ENCODE peak calls at places on chromosomes 1 and 21, in nine cellular contexts. One of them, this sample, is unnamed.

GRCh38 chr1:159646687-159647086 is 59.1 kb downstream of the APCS start:
- DNase-seq in HuH-7.5: no peak
- DNase-seq in iPS DF 6.9: no peak
- DNase-seq in activated gamma-delta T cell: no peak
- DNase-seq in stimulated activated CD4-positive, alpha-beta T cell treated with anti-CD3 and anti-CD28 coated beads, Interleukin-12 subunit alpha, Interleukin-12 subunit beta, amount 100 ng/mL, for 4 hours: no peak
- DNase-seq in stromal cell of bone marrow: no peak
- DNase-seq in SK-MEL-5: no peak
- DNase-seq in uterus: no peak
- DNase-seq in NCI-H748 treated with DMSO at 0.1 percent for 48 hours: no peak
- DNase-seq in this sample: no peak

GRCh38 chr1:81044708-81045107 is 756.0 kb upstream of the ADGRL2 start:
- DNase-seq in activated gamma-delta T cell: no peak
- DNase-seq in uterus: no peak
- DNase-seq in SK-MEL-5: no peak
- DNase-seq in NCI-H748 treated with DMSO at 0.1 percent for 48 hours: no peak
- DNase-seq in HuH-7.5: no peak
- DNase-seq in iPS DF 6.9: no peak
- DNase-seq in stimulated activated CD4-positive, alpha-beta T cell treated with anti-CD3 and anti-CD28 coated beads, Interleukin-12 subunit alpha, Interleukin-12 subunit beta, amount 100 ng/mL, for 4 hours: no peak
- DNase-seq in stromal cell of bone marrow: peak
- DNase-seq in this sample: no peak

GRCh38 chr21:43271452-43272020 is 102.7 kb downstream of the CRYAA start:
- DNase-seq in stromal cell of bone marrow: no peak
- DNase-seq in stimulated activated CD4-positive, alpha-beta T cell treated with anti-CD3 and anti-CD28 coated beads, Interleukin-12 subunit alpha, Interleukin-12 subunit beta, amount 100 ng/mL, for 4 hours: no peak
- DNase-seq in iPS DF 6.9: no peak
- DNase-seq in uterus: no peak
- DNase-seq in NCI-H748 treated with DMSO at 0.1 percent for 48 hours: no peak
- DNase-seq in SK-MEL-5: no peak
- DNase-seq in HuH-7.5: no peak
- DNase-seq in activated gamma-delta T cell: no peak
- DNase-seq in this sample: no peak

GRCh38 chr21:36466061-36466511 is 13.8 kb downstream of the CLDN14 start:
- DNase-seq in stromal cell of bone marrow: no peak
- DNase-seq in iPS DF 6.9: no peak
- DNase-seq in stimulated activated CD4-positive, alpha-beta T cell treated with anti-CD3 and anti-CD28 coated beads, Interleukin-12 subunit alpha, Interleukin-12 subunit beta, amount 100 ng/mL, for 4 hours: no peak
- DNase-seq in HuH-7.5: no peak
- DNase-seq in activated gamma-delta T cell: no peak
- DNase-seq in NCI-H748 treated with DMSO at 0.1 percent for 48 hours: no peak
- DNase-seq in uterus: no peak
- DNase-seq in SK-MEL-5: no peak
- DNase-seq in this sample: no peak

GRCh38 chr1:169858467-169858866 is 35.2 kb downstream of the SCYL3 start:
- DNase-seq in uterus: no peak
- DNase-seq in stromal cell of bone marrow: no peak
- DNase-seq in SK-MEL-5: no peak
- DNase-seq in stimulated activated CD4-positive, alpha-beta T cell treated with anti-CD3 and anti-CD28 coated beads, Interleukin-12 subunit alpha, Interleukin-12 subunit beta, amount 100 ng/mL, for 4 hours: no peak
- DNase-seq in HuH-7.5: no peak
- DNase-seq in iPS DF 6.9: no peak
- DNase-seq in NCI-H748 treated with DMSO at 0.1 percent for 48 hours: no peak
- DNase-seq in activated gamma-delta T cell: no peak
- DNase-seq in this sample: no peak

GRCh38 chr21:19913995-19914394 is 1084.2 kb upstream of the NCAM2 start:
- DNase-seq in uterus: no peak
- DNase-seq in stromal cell of bone marrow: no peak
- DNase-seq in HuH-7.5: no peak
- DNase-seq in stimulated activated CD4-positive, alpha-beta T cell treated with anti-CD3 and anti-CD28 coated beads, Interleukin-12 subunit alpha, Interleukin-12 subunit beta, amount 100 ng/mL, for 4 hours: no peak
- DNase-seq in activated gamma-delta T cell: no peak
- DNase-seq in iPS DF 6.9: no peak
- DNase-seq in SK-MEL-5: no peak
- DNase-seq in NCI-H748 treated with DMSO at 0.1 percent for 48 hours: no peak
- DNase-seq in this sample: no peak

GRCh38 chr1:180857947-180858768 is 54.5 kb upstream of the KIAA1614 start:
- DNase-seq in stimulated activated CD4-positive, alpha-beta T cell treated with anti-CD3 and anti-CD28 coated beads, Interleukin-12 subunit alpha, Interleukin-12 subunit beta, amount 100 ng/mL, for 4 hours: no peak
- DNase-seq in iPS DF 6.9: no peak
- DNase-seq in HuH-7.5: no peak
- DNase-seq in NCI-H748 treated with DMSO at 0.1 percent for 48 hours: no peak
- DNase-seq in stromal cell of bone marrow: no peak
- DNase-seq in SK-MEL-5: no peak
- DNase-seq in uterus: no peak
- DNase-seq in activated gamma-delta T cell: no peak
- DNase-seq in this sample: no peak

GRCh38 chr1:223708001-223708359 is 4.4 kb upstream of the CAPN2 start:
- DNase-seq in stromal cell of bone marrow: no peak
- DNase-seq in stimulated activated CD4-positive, alpha-beta T cell treated with anti-CD3 and anti-CD28 coated beads, Interleukin-12 subunit alpha, Interleukin-12 subunit beta, amount 100 ng/mL, for 4 hours: no peak
- DNase-seq in activated gamma-delta T cell: no peak
- DNase-seq in NCI-H748 treated with DMSO at 0.1 percent for 48 hours: peak
- DNase-seq in uterus: no peak
- DNase-seq in iPS DF 6.9: no peak
- DNase-seq in HuH-7.5: no peak
- DNase-seq in SK-MEL-5: no peak
- DNase-seq in this sample: no peak

GRCh38 chr1:17156108-17156507 is 36.9 kb upstream of the PADI2 start:
- DNase-seq in NCI-H748 treated with DMSO at 0.1 percent for 48 hours: no peak
- DNase-seq in SK-MEL-5: peak
- DNase-seq in stimulated activated CD4-positive, alpha-beta T cell treated with anti-CD3 and anti-CD28 coated beads, Interleukin-12 subunit alpha, Interleukin-12 subunit beta, amount 100 ng/mL, for 4 hours: no peak
- DNase-seq in stromal cell of bone marrow: no peak
- DNase-seq in iPS DF 6.9: no peak
- DNase-seq in activated gamma-delta T cell: no peak
- DNase-seq in uterus: no peak
- DNase-seq in HuH-7.5: no peak
- DNase-seq in this sample: no peak

GRCh38 chr1:219120625-219121544 is 52.8 kb upstream of the LYPLAL1 start:
- DNase-seq in uterus: peak
- DNase-seq in SK-MEL-5: no peak
- DNase-seq in activated gamma-delta T cell: no peak
- DNase-seq in NCI-H748 treated with DMSO at 0.1 percent for 48 hours: no peak
- DNase-seq in stromal cell of bone marrow: peak
- DNase-seq in iPS DF 6.9: no peak
- DNase-seq in HuH-7.5: no peak
- DNase-seq in stimulated activated CD4-positive, alpha-beta T cell treated with anti-CD3 and anti-CD28 coated beads, Interleukin-12 subunit alpha, Interleukin-12 subunit beta, amount 100 ng/mL, for 4 hours: no peak
- DNase-seq in this sample: peak

GRCh38 chr1:167460836-167461235 is 57.5 kb downstream of the CD247 start:
- DNase-seq in stromal cell of bone marrow: no peak
- DNase-seq in stimulated activated CD4-positive, alpha-beta T cell treated with anti-CD3 and anti-CD28 coated beads, Interleukin-12 subunit alpha, Interleukin-12 subunit beta, amount 100 ng/mL, for 4 hours: peak
- DNase-seq in SK-MEL-5: no peak
- DNase-seq in HuH-7.5: no peak
- DNase-seq in iPS DF 6.9: no peak
- DNase-seq in activated gamma-delta T cell: no peak
- DNase-seq in uterus: no peak
- DNase-seq in NCI-H748 treated with DMSO at 0.1 percent for 48 hours: no peak
- DNase-seq in this sample: no peak

GRCh38 chr21:44350773-44351481 is 2.5 kb upstream of the TRPM2 start:
- DNase-seq in iPS DF 6.9: no peak
- DNase-seq in NCI-H748 treated with DMSO at 0.1 percent for 48 hours: no peak
- DNase-seq in HuH-7.5: no peak
- DNase-seq in uterus: no peak
- DNase-seq in stromal cell of bone marrow: no peak
- DNase-seq in activated gamma-delta T cell: no peak
- DNase-seq in stimulated activated CD4-positive, alpha-beta T cell treated with anti-CD3 and anti-CD28 coated beads, Interleukin-12 subunit alpha, Interleukin-12 subunit beta, amount 100 ng/mL, for 4 hours: no peak
- DNase-seq in SK-MEL-5: no peak
- DNase-seq in this sample: no peak

GRCh38 chr1:56416385-56416972 is 162.9 kb downstream of the PLPP3 start:
- DNase-seq in stromal cell of bone marrow: no peak
- DNase-seq in NCI-H748 treated with DMSO at 0.1 percent for 48 hours: no peak
- DNase-seq in stimulated activated CD4-positive, alpha-beta T cell treated with anti-CD3 and anti-CD28 coated beads, Interleukin-12 subunit alpha, Interleukin-12 subunit beta, amount 100 ng/mL, for 4 hours: no peak
- DNase-seq in activated gamma-delta T cell: no peak
- DNase-seq in iPS DF 6.9: no peak
- DNase-seq in SK-MEL-5: peak
- DNase-seq in HuH-7.5: no peak
- DNase-seq in uterus: no peak
- DNase-seq in this sample: no peak

GRCh38 chr1:78255378-78255777 is 209.6 kb downstream of the GIPC2 start:
- DNase-seq in SK-MEL-5: no peak
- DNase-seq in HuH-7.5: no peak
- DNase-seq in iPS DF 6.9: no peak
- DNase-seq in NCI-H748 treated with DMSO at 0.1 percent for 48 hours: no peak
- DNase-seq in activated gamma-delta T cell: no peak
- DNase-seq in uterus: no peak
- DNase-seq in stimulated activated CD4-positive, alpha-beta T cell treated with anti-CD3 and anti-CD28 coated beads, Interleukin-12 subunit alpha, Interleukin-12 subunit beta, amount 100 ng/mL, for 4 hours: no peak
- DNase-seq in stromal cell of bone marrow: peak
- DNase-seq in this sample: no peak

GRCh38 chr1:208595745-208596144 is 351.6 kb upstream of the PLXNA2 start:
- DNase-seq in NCI-H748 treated with DMSO at 0.1 percent for 48 hours: no peak
- DNase-seq in iPS DF 6.9: no peak
- DNase-seq in activated gamma-delta T cell: no peak
- DNase-seq in stimulated activated CD4-positive, alpha-beta T cell treated with anti-CD3 and anti-CD28 coated beads, Interleukin-12 subunit alpha, Interleukin-12 subunit beta, amount 100 ng/mL, for 4 hours: no peak
- DNase-seq in uterus: peak
- DNase-seq in HuH-7.5: no peak
- DNase-seq in stromal cell of bone marrow: peak
- DNase-seq in SK-MEL-5: no peak
- DNase-seq in this sample: no peak

GRCh38 chr1:145846191-145846590 is 761 bp downstream of the NUDT17 start:
- DNase-seq in SK-MEL-5: peak
- DNase-seq in activated gamma-delta T cell: no peak
- DNase-seq in NCI-H748 treated with DMSO at 0.1 percent for 48 hours: no peak
- DNase-seq in stromal cell of bone marrow: no peak
- DNase-seq in stimulated activated CD4-positive, alpha-beta T cell treated with anti-CD3 and anti-CD28 coated beads, Interleukin-12 subunit alpha, Interleukin-12 subunit beta, amount 100 ng/mL, for 4 hours: no peak
- DNase-seq in iPS DF 6.9: peak
- DNase-seq in uterus: no peak
- DNase-seq in HuH-7.5: peak
- DNase-seq in this sample: no peak

GRCh38 chr1:233543338-233544255 is 70.3 kb upstream of the KCNK1 start:
- DNase-seq in activated gamma-delta T cell: no peak
- DNase-seq in stromal cell of bone marrow: peak
- DNase-seq in uterus: peak
- DNase-seq in stimulated activated CD4-positive, alpha-beta T cell treated with anti-CD3 and anti-CD28 coated beads, Interleukin-12 subunit alpha, Interleukin-12 subunit beta, amount 100 ng/mL, for 4 hours: no peak
- DNase-seq in SK-MEL-5: no peak
- DNase-seq in NCI-H748 treated with DMSO at 0.1 percent for 48 hours: no peak
- DNase-seq in HuH-7.5: no peak
- DNase-seq in iPS DF 6.9: no peak
- DNase-seq in this sample: no peak

GRCh38 chr1:221719987-221720386 is 21.9 kb downstream of the DUSP10 start:
- DNase-seq in SK-MEL-5: no peak
- DNase-seq in iPS DF 6.9: no peak
- DNase-seq in stromal cell of bone marrow: no peak
- DNase-seq in stimulated activated CD4-positive, alpha-beta T cell treated with anti-CD3 and anti-CD28 coated beads, Interleukin-12 subunit alpha, Interleukin-12 subunit beta, amount 100 ng/mL, for 4 hours: no peak
- DNase-seq in NCI-H748 treated with DMSO at 0.1 percent for 48 hours: no peak
- DNase-seq in activated gamma-delta T cell: no peak
- DNase-seq in HuH-7.5: no peak
- DNase-seq in uterus: no peak
- DNase-seq in this sample: no peak

GRCh38 chr1:201711811-201712210 is 117.1 kb upstream of the IPO9 start:
- DNase-seq in SK-MEL-5: no peak
- DNase-seq in stromal cell of bone marrow: no peak
- DNase-seq in iPS DF 6.9: no peak
- DNase-seq in NCI-H748 treated with DMSO at 0.1 percent for 48 hours: no peak
- DNase-seq in activated gamma-delta T cell: no peak
- DNase-seq in stimulated activated CD4-positive, alpha-beta T cell treated with anti-CD3 and anti-CD28 coated beads, Interleukin-12 subunit alpha, Interleukin-12 subunit beta, amount 100 ng/mL, for 4 hours: no peak
- DNase-seq in HuH-7.5: no peak
- DNase-seq in uterus: no peak
- DNase-seq in this sample: peak

GRCh38 chr1:189356206-189356605 is 1121.5 kb downstream of the BRINP3 start:
- DNase-seq in HuH-7.5: no peak
- DNase-seq in stromal cell of bone marrow: no peak
- DNase-seq in stimulated activated CD4-positive, alpha-beta T cell treated with anti-CD3 and anti-CD28 coated beads, Interleukin-12 subunit alpha, Interleukin-12 subunit beta, amount 100 ng/mL, for 4 hours: no peak
- DNase-seq in iPS DF 6.9: no peak
- DNase-seq in NCI-H748 treated with DMSO at 0.1 percent for 48 hours: no peak
- DNase-seq in SK-MEL-5: no peak
- DNase-seq in activated gamma-delta T cell: no peak
- DNase-seq in uterus: no peak
- DNase-seq in this sample: no peak